ENCODE peak calls at places on chromosomes 6 and 20, in five cellular contexts. C, S, Y, Z and O are unnamed samples. For H3K9me3, the result is how much of the 10 kb centered on the place peaks cover.

GRCh38 chr6:42449917-42450313 is 1.8 kb downstream of the TRERF1 start:
- DNase-seq in S (no peak), Y (no peak), Z (no peak), C (no peak), O (no peak)

GRCh38 chr6:163201855-163202254 is 212.7 kb upstream of the QKI start:
- DNase-seq in Y (no peak), Z (no peak), S (no peak), C (no peak), O (no peak)

GRCh38 chr20:48618052-48618451 is 209.7 kb downstream of the PREX1 start:
- DNase-seq in Y (no peak), Z (no peak), S (no peak), C (no peak), O (peak)

GRCh38 chr6:155248021-155249001 is 15.5 kb upstream of the CLDN20 start:
- DNase-seq in C (no peak), Z (peak), S (peak), Y (peak), O (peak)

GRCh38 chr6:30720738-30721197 is 616 bp downstream of the TUBB start:
- DNase-seq in Z (peak), Y (no peak), C (peak), S (peak), O (peak)

GRCh38 chr6:154621611-154622010 is 111.1 kb upstream of the CNKSR3 start:
- DNase-seq in C (no peak), S (no peak), Y (no peak), Z (no peak), O (no peak)

GRCh38 chr6:1363729-1364572 is 25.4 kb upstream of the FOXF2 start:
- DNase-seq in Z (no peak), S (no peak), Y (no peak), C (peak), O (no peak)

GRCh38 chr6:3072798-3073197 is 4.5 kb downstream of the RIPK1 start:
- DNase-seq in S (no peak), Z (no peak), C (no peak), Y (no peak), O (no peak)

GRCh38 chr6:29909995-29910394 is 32.3 kb upstream of the HLA-A start:
- DNase-seq in C (no peak), Z (no peak), S (no peak), Y (no peak), O (no peak)

GRCh38 chr6:1756472-1757129 is 146.9 kb downstream of the FOXC1 start:
- DNase-seq in Y (no peak), S (no peak), C (no peak), Z (no peak), O (no peak)

GRCh38 chr6:101539510-101540245 is 146.2 kb downstream of the GRIK2 start:
- DNase-seq in S (no peak), Y (no peak), C (no peak), Z (no peak), O (no peak)

GRCh38 chr6:53896237-53896636 is 101.4 kb downstream of the LRRC1 start:
- DNase-seq in C (no peak), Y (no peak), S (no peak), Z (no peak), O (no peak)

GRCh38 chr6:88741939-88742338 is 221.5 kb downstream of the RNGTT start:
- DNase-seq in Y (no peak), C (no peak), S (no peak), Z (no peak), O (no peak)

GRCh38 chr6:34225551-34225950 is 11.1 kb upstream of the HMGA1 start:
- DNase-seq in Z (no peak), C (no peak), Y (no peak), S (no peak), O (no peak)

GRCh38 chr6:158853072-158853871 is 34.1 kb upstream of the EZR start:
- DNase-seq in Y (no peak), S (peak), C (peak), Z (peak), O (peak)
- H3K4me3 ChIP-seq in Y (no peak), S (no peak), C (no peak), Z (no peak), O (no peak)

DNA sequence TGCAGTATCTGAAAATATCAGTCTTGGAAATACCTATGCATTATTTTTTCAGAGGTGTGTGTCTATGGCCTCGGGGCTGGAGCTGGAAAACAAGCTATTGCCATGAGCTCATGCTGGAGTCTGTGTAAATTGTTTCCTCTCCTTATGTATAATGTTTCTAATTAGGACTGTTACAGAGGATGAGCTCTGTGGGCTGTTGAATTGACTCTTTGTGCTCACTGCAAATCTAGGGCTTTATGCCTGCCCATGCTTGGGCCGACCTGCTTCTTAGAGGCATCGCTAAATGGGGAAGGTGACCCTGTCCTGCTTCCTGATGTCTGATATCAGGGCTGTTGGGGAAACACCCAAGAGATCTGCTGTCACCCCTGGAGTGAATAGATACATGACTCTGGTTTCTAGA is 80.8 kb upstream of the SLC22A16 start:
- DNase-seq in Y (no peak), Z (no peak), C (no peak), S (no peak), O (no peak)
- H3K9me3 ChIP-seq in Y (under half), Z (under half), C (under half), S (under half), O (under half)

DNA sequence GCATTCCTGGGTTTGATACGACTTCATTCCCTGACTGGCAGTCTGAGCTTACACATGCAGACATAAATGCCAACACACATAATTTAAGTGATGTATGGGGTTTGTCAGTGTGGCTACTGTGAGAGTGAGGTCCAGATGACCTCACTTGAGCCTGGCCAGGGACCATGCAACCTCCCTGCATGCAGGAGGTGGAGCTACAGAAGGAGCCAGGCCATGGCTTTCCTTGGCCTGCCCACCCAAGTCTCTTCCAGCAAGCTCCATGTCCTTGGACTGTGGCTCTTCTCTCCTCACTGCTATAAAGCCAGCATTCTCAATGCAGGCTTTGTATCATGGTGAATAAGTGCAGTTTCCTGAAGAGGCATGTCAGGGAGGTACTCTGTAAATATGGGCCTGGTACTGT is 69.4 kb downstream of the MTFR2 start:
- DNase-seq in Z (no peak), C (no peak), S (no peak), Y (no peak), O (no peak)
- H3K27ac ChIP-seq in Z (peak), C (peak), S (no peak), Y (no peak), O (no peak)

DNA sequence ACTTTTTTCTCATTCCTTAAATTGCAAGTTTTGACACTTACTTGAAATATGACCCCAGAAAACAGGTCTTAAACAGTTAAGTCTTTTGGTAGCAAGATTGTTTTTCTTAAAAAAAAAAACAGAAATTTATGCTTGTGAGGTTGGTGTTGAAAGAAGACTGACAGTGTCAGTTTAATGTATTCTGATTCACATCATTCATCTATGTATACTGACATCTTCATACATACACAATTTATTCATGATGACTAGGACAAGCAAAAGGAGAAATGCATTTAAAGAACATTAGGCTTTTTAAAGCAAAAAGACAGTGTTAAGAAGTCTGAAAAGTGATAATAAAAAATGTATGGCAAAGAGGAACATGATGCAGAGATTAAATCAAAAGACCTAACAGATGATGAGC is 27.0 kb downstream of the MCHR2 start:
- DNase-seq in C (no peak), S (no peak), Z (no peak), Y (no peak), O (no peak)
- H3K4me3 ChIP-seq in C (no peak), S (no peak), Z (no peak), Y (no peak), O (no peak)

DNA sequence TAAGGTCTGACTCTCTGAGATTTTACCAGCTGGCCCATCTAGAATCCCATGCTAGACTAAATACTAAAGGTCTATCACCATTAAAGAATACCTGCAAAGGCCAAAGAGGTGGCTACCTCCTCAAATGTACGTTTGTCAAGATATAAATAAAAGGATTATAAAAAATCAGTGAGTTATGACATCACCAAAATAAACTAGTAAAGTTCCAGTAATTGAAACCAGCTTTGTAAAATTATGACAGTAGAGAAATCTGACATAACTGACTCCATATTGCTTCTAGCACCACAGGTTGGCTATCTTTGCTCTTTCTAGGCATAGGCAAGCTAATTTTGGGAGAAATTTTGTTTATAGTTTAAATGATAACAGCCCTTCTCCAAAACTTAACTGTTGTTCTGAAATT is 536.3 kb downstream of the TFAP2A start:
- DNase-seq in S (no peak), Y (no peak), Z (no peak), C (no peak), O (no peak)
- H3K9me3 ChIP-seq in S (under half), Y (under half), Z (under half), C (half or more), O (under half)

GRCh38 chr20:45407067-45407745 is 883 bp upstream of the DBNDD2 start:
- DNase-seq in Z (peak), C (peak), S (peak), Y (no peak), O (peak)
- H3K27ac ChIP-seq in Z (peak), C (peak), S (peak), Y (no peak), O (peak)